ENCODE peak calls at places on chromosomes 6 and 20, in eight cellular contexts. One of them, this sample, is unnamed.

GRCh38 chr6:9732056-9732455 is 682.8 kb downstream of the TFAP2A start:
- DNase-seq in aorta: no peak
- DNase-seq in AG04450: no peak
- DNase-seq in fibroblast of lung: no peak
- DNase-seq in endothelial cell of umbilical vein: no peak
- DNase-seq in right cardiac atrium: no peak
- DNase-seq in tibial nerve: no peak
- DNase-seq in spleen: no peak
- DNase-seq in this sample: no peak

GRCh38 chr20:56624786-56625681 is 4.1 kb upstream of the TFAP2C start:
- DNase-seq in tibial nerve: no peak
- DNase-seq in right cardiac atrium: no peak
- DNase-seq in endothelial cell of umbilical vein: no peak
- DNase-seq in AG04450: no peak
- DNase-seq in spleen: no peak
- DNase-seq in fibroblast of lung: no peak
- DNase-seq in aorta: no peak
- DNase-seq in this sample: no peak

GRCh38 chr6:16683524-16684194 is 77.6 kb downstream of the ATXN1 start:
- DNase-seq in endothelial cell of umbilical vein: peak; percentile 77
- DNase-seq in AG04450: no peak
- DNase-seq in tibial nerve: no peak
- DNase-seq in aorta: no peak
- DNase-seq in spleen: no peak
- DNase-seq in right cardiac atrium: peak; percentile 65
- DNase-seq in fibroblast of lung: peak; percentile 81
- DNase-seq in this sample: no peak

GRCh38 chr6:86723131-86723530 is 214.2 kb upstream of the HTR1E start:
- DNase-seq in right cardiac atrium: no peak
- DNase-seq in tibial nerve: no peak
- DNase-seq in AG04450: no peak
- DNase-seq in endothelial cell of umbilical vein: no peak
- DNase-seq in fibroblast of lung: no peak
- DNase-seq in aorta: no peak
- DNase-seq in spleen: no peak
- DNase-seq in this sample: no peak

GRCh38 chr6:74087898-74088297 is 391.9 kb downstream of the CD109 start:
- DNase-seq in endothelial cell of umbilical vein: peak; percentile 42
- DNase-seq in spleen: no peak
- DNase-seq in tibial nerve: no peak
- DNase-seq in right cardiac atrium: no peak
- DNase-seq in aorta: no peak
- DNase-seq in fibroblast of lung: peak; percentile 69
- DNase-seq in AG04450: peak; percentile 41
- DNase-seq in this sample: no peak

GRCh38 chr6:106979435-106979884 is 4.9 kb upstream of the CD24 start:
- DNase-seq in fibroblast of lung: peak; percentile 77
- DNase-seq in right cardiac atrium: peak; percentile 91
- DNase-seq in spleen: peak; percentile 95
- DNase-seq in tibial nerve: peak; percentile 68
- DNase-seq in AG04450: peak; percentile 55
- DNase-seq in aorta: peak; percentile 94
- DNase-seq in endothelial cell of umbilical vein: peak; percentile 78
- DNase-seq in this sample: peak; percentile 58

GRCh38 chr6:75600694-75601265 is 900 bp upstream of the SENP6 start:
- DNase-seq in endothelial cell of umbilical vein: peak; percentile 41
- DNase-seq in AG04450: no peak
- DNase-seq in spleen: no peak
- DNase-seq in tibial nerve: no peak
- DNase-seq in aorta: no peak
- DNase-seq in right cardiac atrium: no peak
- DNase-seq in fibroblast of lung: peak; percentile 32
- DNase-seq in this sample: no peak

GRCh38 chr6:142631517-142632385 is 313.2 kb downstream of the HIVEP2 start:
- DNase-seq in spleen: no peak
- DNase-seq in right cardiac atrium: no peak
- DNase-seq in endothelial cell of umbilical vein: no peak
- DNase-seq in fibroblast of lung: no peak
- DNase-seq in aorta: no peak
- DNase-seq in AG04450: no peak
- DNase-seq in tibial nerve: no peak
- DNase-seq in this sample: no peak

GRCh38 chr20:36384022-36384619 is 78.0 kb downstream of the DLGAP4 start:
- DNase-seq in fibroblast of lung: peak; percentile 37
- DNase-seq in spleen: no peak
- DNase-seq in aorta: no peak
- DNase-seq in endothelial cell of umbilical vein: peak; percentile 42
- DNase-seq in tibial nerve: no peak
- DNase-seq in right cardiac atrium: no peak
- DNase-seq in AG04450: no peak
- DNase-seq in this sample: no peak

GRCh38 chr6:149437212-149437611 is 37.1 kb downstream of the SUMO4 start:
- DNase-seq in AG04450: no peak
- DNase-seq in tibial nerve: no peak
- DNase-seq in aorta: no peak
- DNase-seq in right cardiac atrium: no peak
- DNase-seq in spleen: no peak
- DNase-seq in endothelial cell of umbilical vein: no peak
- DNase-seq in fibroblast of lung: no peak
- DNase-seq in this sample: no peak

GRCh38 chr20:35952480-35953410 is 1.6 kb downstream of the SCAND1 start:
- DNase-seq in right cardiac atrium: no peak
- DNase-seq in endothelial cell of umbilical vein: peak; percentile 27
- DNase-seq in AG04450: peak; percentile 23
- DNase-seq in fibroblast of lung: peak; percentile 51
- DNase-seq in spleen: no peak
- DNase-seq in aorta: no peak
- DNase-seq in tibial nerve: no peak
- DNase-seq in this sample: no peak

GRCh38 chr6:139577991-139578604 is 203.7 kb upstream of the CITED2 start:
- DNase-seq in spleen: no peak
- DNase-seq in endothelial cell of umbilical vein: no peak
- DNase-seq in AG04450: peak; percentile 81
- DNase-seq in right cardiac atrium: no peak
- DNase-seq in aorta: no peak
- DNase-seq in fibroblast of lung: peak; percentile 92
- DNase-seq in tibial nerve: no peak
- DNase-seq in this sample: no peak

GRCh38 chr6:145071836-145072235 is 663.5 kb downstream of the EPM2A start:
- DNase-seq in aorta: no peak
- DNase-seq in spleen: no peak
- DNase-seq in AG04450: peak; percentile 64
- DNase-seq in fibroblast of lung: peak; percentile 60
- DNase-seq in right cardiac atrium: no peak
- DNase-seq in tibial nerve: no peak
- DNase-seq in endothelial cell of umbilical vein: no peak
- DNase-seq in this sample: no peak

GRCh38 chr20:46220808-46221207 is 87.5 kb downstream of the CDH22 start:
- DNase-seq in AG04450: no peak
- DNase-seq in tibial nerve: no peak
- DNase-seq in spleen: no peak
- DNase-seq in endothelial cell of umbilical vein: no peak
- DNase-seq in aorta: no peak
- DNase-seq in right cardiac atrium: peak; percentile 49
- DNase-seq in fibroblast of lung: no peak
- DNase-seq in this sample: no peak

GRCh38 chr6:9131616-9132015 is 696.3 kb upstream of the SLC35B3 start:
- DNase-seq in tibial nerve: no peak
- DNase-seq in spleen: no peak
- DNase-seq in aorta: no peak
- DNase-seq in fibroblast of lung: peak; percentile 46
- DNase-seq in AG04450: no peak
- DNase-seq in right cardiac atrium: no peak
- DNase-seq in endothelial cell of umbilical vein: no peak
- DNase-seq in this sample: no peak

GRCh38 chr6:44294832-44295791 is 18.0 kb downstream of the AARS2 start:
- DNase-seq in aorta: peak; percentile 37
- DNase-seq in right cardiac atrium: no peak
- DNase-seq in fibroblast of lung: no peak
- DNase-seq in tibial nerve: no peak
- DNase-seq in AG04450: no peak
- DNase-seq in endothelial cell of umbilical vein: no peak
- DNase-seq in spleen: peak; percentile 37
- DNase-seq in this sample: no peak

GRCh38 chr6:105805581-105806023 is 280.5 kb upstream of the PRDM1 start:
- DNase-seq in tibial nerve: no peak
- DNase-seq in spleen: no peak
- DNase-seq in AG04450: no peak
- DNase-seq in right cardiac atrium: no peak
- DNase-seq in endothelial cell of umbilical vein: no peak
- DNase-seq in fibroblast of lung: peak; percentile 23
- DNase-seq in aorta: no peak
- DNase-seq in this sample: no peak

GRCh38 chr6:7171119-7171518 is 63.4 kb downstream of the RREB1 start:
- DNase-seq in fibroblast of lung: no peak
- DNase-seq in aorta: no peak
- DNase-seq in spleen: no peak
- DNase-seq in endothelial cell of umbilical vein: no peak
- DNase-seq in right cardiac atrium: no peak
- DNase-seq in tibial nerve: no peak
- DNase-seq in AG04450: no peak
- DNase-seq in this sample: no peak

GRCh38 chr6:37693546-37694250 is 4.0 kb downstream of the MDGA1 start:
- DNase-seq in right cardiac atrium: no peak
- DNase-seq in fibroblast of lung: no peak
- DNase-seq in AG04450: no peak
- DNase-seq in aorta: peak; percentile 28
- DNase-seq in endothelial cell of umbilical vein: no peak
- DNase-seq in tibial nerve: no peak
- DNase-seq in spleen: no peak
- DNase-seq in this sample: no peak

GRCh38 chr20:45495438-45495985 is 19.9 kb downstream of the SPINT3 start:
- DNase-seq in endothelial cell of umbilical vein: no peak
- DNase-seq in aorta: no peak
- DNase-seq in spleen: no peak
- DNase-seq in tibial nerve: no peak
- DNase-seq in AG04450: no peak
- DNase-seq in right cardiac atrium: no peak
- DNase-seq in fibroblast of lung: no peak
- DNase-seq in this sample: no peak

GRCh38 chr6:139983555-139984276 is 609.3 kb upstream of the CITED2 start:
- DNase-seq in aorta: no peak
- DNase-seq in AG04450: no peak
- DNase-seq in right cardiac atrium: no peak
- DNase-seq in tibial nerve: no peak
- DNase-seq in endothelial cell of umbilical vein: no peak
- DNase-seq in fibroblast of lung: peak; percentile 84
- DNase-seq in spleen: no peak
- DNase-seq in this sample: no peak

GRCh38 chr20:32473231-32474008 is 111.7 kb downstream of the NOL4L start:
- DNase-seq in right cardiac atrium: peak; percentile 55
- DNase-seq in spleen: no peak
- DNase-seq in aorta: no peak
- DNase-seq in tibial nerve: no peak
- DNase-seq in fibroblast of lung: no peak
- DNase-seq in endothelial cell of umbilical vein: no peak
- DNase-seq in AG04450: no peak
- DNase-seq in this sample: no peak

DNA sequence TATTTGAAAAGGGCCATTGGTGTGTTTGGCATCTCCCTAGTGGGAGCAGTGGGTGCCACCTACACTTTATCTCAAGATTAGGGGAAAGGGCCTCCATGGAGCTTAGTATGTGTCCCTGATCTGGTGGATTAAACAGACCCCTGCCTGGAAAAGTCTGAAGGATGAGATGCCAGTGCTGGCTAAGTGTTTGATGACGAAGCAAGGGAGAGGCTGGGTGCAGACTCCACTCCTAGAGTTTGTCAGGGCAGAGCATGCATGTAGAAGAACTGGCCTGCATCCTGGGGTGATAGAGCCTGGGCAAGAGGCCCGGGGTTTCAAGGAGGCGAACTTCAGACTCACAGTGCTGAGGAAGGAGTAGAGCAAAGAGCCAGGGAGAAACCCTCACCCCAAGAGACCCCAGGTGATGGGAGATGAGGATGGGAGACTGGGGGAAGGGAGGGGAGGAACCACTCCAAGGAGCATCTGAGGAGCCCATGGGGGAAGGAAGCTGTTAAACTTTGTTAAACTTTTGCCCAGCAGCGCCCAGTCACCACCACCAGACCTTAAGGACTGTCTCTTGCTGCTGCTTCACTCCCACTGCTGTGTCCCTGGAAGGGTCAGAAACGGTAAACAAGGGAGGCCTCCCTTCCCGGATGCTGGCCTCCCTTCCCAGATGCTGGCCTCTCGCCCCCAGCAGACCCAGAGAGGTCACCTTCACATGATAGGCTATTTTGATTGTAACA is 61.6 kb downstream of the RPRD1B start:
- DNase-seq in AG04450: no peak
- DNase-seq in tibial nerve: no peak
- DNase-seq in spleen: no peak
- DNase-seq in right cardiac atrium: peak; percentile 69
- DNase-seq in aorta: no peak
- DNase-seq in endothelial cell of umbilical vein: no peak
- DNase-seq in fibroblast of lung: no peak
- DNase-seq in this sample: no peak
- H3K27ac ChIP-seq in AG04450: peak overlapping the region; percentile 73
- H3K27ac ChIP-seq in tibial nerve: peak overlapping the region; percentile 67
- H3K27ac ChIP-seq in spleen: peak overlapping the region; percentile 86
- H3K27ac ChIP-seq in right cardiac atrium: peak overlapping the region; percentile 75
- H3K27ac ChIP-seq in aorta: no peak overlapping the region
- H3K27ac ChIP-seq in endothelial cell of umbilical vein: peak overlapping the region; percentile 74
- H3K27ac ChIP-seq in fibroblast of lung: peak overlapping the region; percentile 76
- H3K27ac ChIP-seq in this sample: no peak overlapping the region

DNA sequence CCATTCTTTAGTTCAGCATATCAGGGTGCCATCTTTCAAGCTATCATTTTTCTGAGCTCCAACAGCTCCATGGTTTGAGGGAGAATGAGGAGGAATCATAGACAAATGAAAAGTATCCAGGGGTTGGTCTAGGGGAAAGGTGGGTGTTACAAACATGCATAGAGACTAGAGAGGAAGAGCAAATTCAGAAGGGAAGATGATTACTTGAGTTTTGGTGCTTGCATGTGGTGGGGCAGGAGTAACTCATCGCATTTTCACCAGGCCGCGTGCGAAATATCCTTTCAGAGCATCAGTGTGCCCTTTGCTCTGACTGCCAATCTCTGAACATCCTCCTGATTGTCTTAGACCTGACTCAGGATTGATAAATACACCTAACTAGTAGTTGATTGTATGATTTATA is 7.7 kb upstream of the BICRAL start:
- DNase-seq in fibroblast of lung: no peak
- DNase-seq in right cardiac atrium: no peak
- DNase-seq in aorta: no peak
- DNase-seq in AG04450: no peak
- DNase-seq in tibial nerve: no peak
- DNase-seq in spleen: no peak
- DNase-seq in endothelial cell of umbilical vein: no peak
- DNase-seq in this sample: no peak
- H3K27ac ChIP-seq in fibroblast of lung: no peak overlapping the region
- H3K27ac ChIP-seq in right cardiac atrium: no peak overlapping the region
- H3K27ac ChIP-seq in aorta: no peak overlapping the region
- H3K27ac ChIP-seq in AG04450: no peak overlapping the region
- H3K27ac ChIP-seq in tibial nerve: peak overlapping the region; percentile 63
- H3K27ac ChIP-seq in spleen: peak overlapping the region; percentile 91
- H3K27ac ChIP-seq in endothelial cell of umbilical vein: no peak overlapping the region
- H3K27ac ChIP-seq in this sample: no peak overlapping the region

GRCh38 chr6:79676785-79677736 is 45.9 kb downstream of the SH3BGRL2 start:
- DNase-seq in aorta: no peak
- DNase-seq in spleen: no peak
- DNase-seq in right cardiac atrium: no peak
- DNase-seq in AG04450: no peak
- DNase-seq in endothelial cell of umbilical vein: no peak
- DNase-seq in fibroblast of lung: no peak
- DNase-seq in tibial nerve: no peak
- DNase-seq in this sample: no peak
- H3K27ac ChIP-seq in aorta: no peak overlapping the region
- H3K27ac ChIP-seq in spleen: no peak overlapping the region
- H3K27ac ChIP-seq in right cardiac atrium: no peak overlapping the region
- H3K27ac ChIP-seq in AG04450: no peak overlapping the region
- H3K27ac ChIP-seq in endothelial cell of umbilical vein: no peak overlapping the region
- H3K27ac ChIP-seq in fibroblast of lung: no peak overlapping the region
- H3K27ac ChIP-seq in tibial nerve: no peak overlapping the region
- H3K27ac ChIP-seq in this sample: no peak overlapping the region

GRCh38 chr20:59485576-59486250 is 118.6 kb upstream of the PHACTR3 start:
- DNase-seq in aorta: no peak
- DNase-seq in endothelial cell of umbilical vein: no peak
- DNase-seq in tibial nerve: no peak
- DNase-seq in right cardiac atrium: no peak
- DNase-seq in spleen: peak; percentile 10
- DNase-seq in fibroblast of lung: no peak
- DNase-seq in AG04450: no peak
- DNase-seq in this sample: no peak
- H3K27ac ChIP-seq in aorta: no peak overlapping the region
- H3K27ac ChIP-seq in endothelial cell of umbilical vein: no peak overlapping the region
- H3K27ac ChIP-seq in tibial nerve: no peak overlapping the region
- H3K27ac ChIP-seq in right cardiac atrium: no peak overlapping the region
- H3K27ac ChIP-seq in spleen: no peak overlapping the region
- H3K27ac ChIP-seq in fibroblast of lung: no peak overlapping the region
- H3K27ac ChIP-seq in AG04450: no peak overlapping the region
- H3K27ac ChIP-seq in this sample: no peak overlapping the region

This sample was measured in ovary.